ENCODE peak calls at places on chromosomes 6 and 20, in eight cellular contexts. One of them, this sample, is unnamed.

GRCh38 chr20:57613481-57613921 is 6.7 kb downstream of the ZBP1 start:
- DNase-seq in GM23338: no peak
- DNase-seq in upper lobe of right lung: no peak
- DNase-seq in heart left ventricle: no peak
- DNase-seq in kidney epithelial cell: no peak
- DNase-seq in IMR-90: no peak
- DNase-seq in DND-41: no peak
- DNase-seq in PC-9: no peak
- DNase-seq in this sample: no peak

GRCh38 chr6:110053395-110054240 is 75.5 kb downstream of the GPR6 start:
- DNase-seq in GM23338: peak; percentile 78
- DNase-seq in upper lobe of right lung: no peak
- DNase-seq in heart left ventricle: no peak
- DNase-seq in kidney epithelial cell: peak; percentile 14
- DNase-seq in IMR-90: peak; percentile 68
- DNase-seq in DND-41: peak; percentile 23
- DNase-seq in PC-9: peak; percentile 48
- DNase-seq in this sample: peak; percentile 45

GRCh38 chr6:30769088-30769852 is 24.9 kb upstream of the IER3 start:
- DNase-seq in GM23338: peak; percentile 66
- DNase-seq in upper lobe of right lung: peak; percentile 80
- DNase-seq in heart left ventricle: no peak
- DNase-seq in kidney epithelial cell: peak; percentile 92
- DNase-seq in IMR-90: peak; percentile 98
- DNase-seq in DND-41: peak; percentile 85
- DNase-seq in PC-9: peak; percentile 92
- DNase-seq in this sample: peak; percentile 50

GRCh38 chr20:34709836-34710567 is 5.9 kb downstream of the TP53INP2 start:
- DNase-seq in GM23338: peak; percentile 68
- DNase-seq in upper lobe of right lung: peak; percentile 92
- DNase-seq in heart left ventricle: peak; percentile 81
- DNase-seq in kidney epithelial cell: no peak
- DNase-seq in IMR-90: peak; percentile 51
- DNase-seq in DND-41: no peak
- DNase-seq in PC-9: no peak
- DNase-seq in this sample: no peak

GRCh38 chr6:107290491-107290890 is 168.9 kb downstream of the PDSS2 start:
- DNase-seq in GM23338: peak; percentile 29
- DNase-seq in upper lobe of right lung: no peak
- DNase-seq in heart left ventricle: no peak
- DNase-seq in kidney epithelial cell: no peak
- DNase-seq in IMR-90: no peak
- DNase-seq in DND-41: no peak
- DNase-seq in PC-9: peak; percentile 51
- DNase-seq in this sample: no peak

GRCh38 chr6:136083540-136083939 is 166.6 kb downstream of the MTFR2 start:
- DNase-seq in GM23338: no peak
- DNase-seq in upper lobe of right lung: no peak
- DNase-seq in heart left ventricle: no peak
- DNase-seq in kidney epithelial cell: no peak
- DNase-seq in IMR-90: no peak
- DNase-seq in DND-41: no peak
- DNase-seq in PC-9: no peak
- DNase-seq in this sample: no peak

GRCh38 chr20:51195990-51196389 is 173.1 kb upstream of the KCNG1 start:
- DNase-seq in GM23338: no peak
- DNase-seq in upper lobe of right lung: no peak
- DNase-seq in heart left ventricle: no peak
- DNase-seq in kidney epithelial cell: no peak
- DNase-seq in IMR-90: no peak
- DNase-seq in DND-41: no peak
- DNase-seq in PC-9: no peak
- DNase-seq in this sample: no peak

GRCh38 chr6:17015144-17015543 is 86.7 kb upstream of the STMND1 start:
- DNase-seq in GM23338: no peak
- DNase-seq in upper lobe of right lung: no peak
- DNase-seq in heart left ventricle: no peak
- DNase-seq in kidney epithelial cell: peak; percentile 50
- DNase-seq in IMR-90: peak; percentile 89
- DNase-seq in DND-41: no peak
- DNase-seq in PC-9: no peak
- DNase-seq in this sample: peak; percentile 50

GRCh38 chr6:134908906-134909516 is 40.9 kb downstream of the ALDH8A1 start:
- DNase-seq in GM23338: no peak
- DNase-seq in upper lobe of right lung: no peak
- DNase-seq in heart left ventricle: peak; percentile 79
- DNase-seq in kidney epithelial cell: peak; percentile 96
- DNase-seq in IMR-90: peak; percentile 100
- DNase-seq in DND-41: no peak
- DNase-seq in PC-9: peak; percentile 49
- DNase-seq in this sample: no peak

GRCh38 chr6:101294676-101295075 is 98.8 kb upstream of the GRIK2 start:
- DNase-seq in GM23338: no peak
- DNase-seq in upper lobe of right lung: no peak
- DNase-seq in heart left ventricle: no peak
- DNase-seq in kidney epithelial cell: peak; percentile 28
- DNase-seq in IMR-90: no peak
- DNase-seq in DND-41: no peak
- DNase-seq in PC-9: no peak
- DNase-seq in this sample: no peak

GRCh38 chr6:127022297-127022696 is 96.2 kb upstream of the RSPO3 start:
- DNase-seq in GM23338: no peak
- DNase-seq in upper lobe of right lung: peak; percentile 56
- DNase-seq in heart left ventricle: peak; percentile 33
- DNase-seq in kidney epithelial cell: no peak
- DNase-seq in IMR-90: no peak
- DNase-seq in DND-41: no peak
- DNase-seq in PC-9: no peak
- DNase-seq in this sample: no peak

GRCh38 chr20:5309971-5310370 is 6.8 kb downstream of the PROKR2 start:
- DNase-seq in GM23338: no peak
- DNase-seq in upper lobe of right lung: no peak
- DNase-seq in heart left ventricle: no peak
- DNase-seq in kidney epithelial cell: no peak
- DNase-seq in IMR-90: peak; percentile 10
- DNase-seq in DND-41: no peak
- DNase-seq in PC-9: no peak
- DNase-seq in this sample: no peak

GRCh38 chr6:3529232-3529631 is 72.4 kb upstream of the SLC22A23 start:
- DNase-seq in GM23338: no peak
- DNase-seq in upper lobe of right lung: no peak
- DNase-seq in heart left ventricle: no peak
- DNase-seq in kidney epithelial cell: no peak
- DNase-seq in IMR-90: no peak
- DNase-seq in DND-41: no peak
- DNase-seq in PC-9: no peak
- DNase-seq in this sample: no peak

GRCh38 chr6:87541726-87542125 is 48.1 kb downstream of the RARS2 start:
- DNase-seq in GM23338: no peak
- DNase-seq in upper lobe of right lung: no peak
- DNase-seq in heart left ventricle: no peak
- DNase-seq in kidney epithelial cell: no peak
- DNase-seq in IMR-90: no peak
- DNase-seq in DND-41: no peak
- DNase-seq in PC-9: no peak
- DNase-seq in this sample: no peak

GRCh38 chr6:163501022-163501421 is 86.5 kb downstream of the QKI start:
- DNase-seq in GM23338: no peak
- DNase-seq in upper lobe of right lung: no peak
- DNase-seq in heart left ventricle: no peak
- DNase-seq in kidney epithelial cell: no peak
- DNase-seq in IMR-90: no peak
- DNase-seq in DND-41: no peak
- DNase-seq in PC-9: no peak
- DNase-seq in this sample: no peak

GRCh38 chr6:119499797-119500196 is 150.2 kb upstream of the MAN1A1 start:
- DNase-seq in GM23338: no peak
- DNase-seq in upper lobe of right lung: no peak
- DNase-seq in heart left ventricle: no peak
- DNase-seq in kidney epithelial cell: no peak
- DNase-seq in IMR-90: no peak
- DNase-seq in DND-41: no peak
- DNase-seq in PC-9: no peak
- DNase-seq in this sample: no peak

GRCh38 chr6:83053678-83054077 is 12.0 kb downstream of the UBE3D start:
- DNase-seq in GM23338: no peak
- DNase-seq in upper lobe of right lung: no peak
- DNase-seq in heart left ventricle: no peak
- DNase-seq in kidney epithelial cell: no peak
- DNase-seq in IMR-90: no peak
- DNase-seq in DND-41: no peak
- DNase-seq in PC-9: no peak
- DNase-seq in this sample: no peak

GRCh38 chr20:63367446-63368055 is 6.4 kb upstream of the CHRNA4 start:
- DNase-seq in GM23338: no peak
- DNase-seq in upper lobe of right lung: no peak
- DNase-seq in heart left ventricle: peak; percentile 26
- DNase-seq in kidney epithelial cell: no peak
- DNase-seq in IMR-90: no peak
- DNase-seq in DND-41: no peak
- DNase-seq in PC-9: no peak
- DNase-seq in this sample: no peak

GRCh38 chr6:162409986-162410715 is 317.4 kb downstream of the PRKN start:
- DNase-seq in GM23338: peak; percentile 45
- DNase-seq in upper lobe of right lung: no peak
- DNase-seq in heart left ventricle: no peak
- DNase-seq in kidney epithelial cell: no peak
- DNase-seq in IMR-90: no peak
- DNase-seq in DND-41: no peak
- DNase-seq in PC-9: no peak
- DNase-seq in this sample: no peak

GRCh38 chr6:15389759-15390723 is 144.2 kb downstream of the JARID2 start:
- DNase-seq in GM23338: peak; percentile 80
- DNase-seq in upper lobe of right lung: no peak
- DNase-seq in heart left ventricle: no peak
- DNase-seq in kidney epithelial cell: no peak
- DNase-seq in IMR-90: peak; percentile 66
- DNase-seq in DND-41: peak; percentile 37
- DNase-seq in PC-9: no peak
- DNase-seq in this sample: peak; percentile 64

GRCh38 chr6:62298745-62299392 is 12.8 kb upstream of the KHDRBS2 start:
- DNase-seq in GM23338: no peak
- DNase-seq in upper lobe of right lung: no peak
- DNase-seq in heart left ventricle: no peak
- DNase-seq in kidney epithelial cell: no peak
- DNase-seq in IMR-90: no peak
- DNase-seq in DND-41: no peak
- DNase-seq in PC-9: no peak
- DNase-seq in this sample: peak; percentile 32
- H3K4me3 ChIP-seq in GM23338: no peak overlapping the region
- H3K4me3 ChIP-seq in upper lobe of right lung: no peak overlapping the region
- H3K4me3 ChIP-seq in heart left ventricle: no peak overlapping the region
- H3K4me3 ChIP-seq in kidney epithelial cell: no peak overlapping the region
- H3K4me3 ChIP-seq in IMR-90: no peak overlapping the region
- H3K4me3 ChIP-seq in DND-41: no peak overlapping the region
- H3K4me3 ChIP-seq in PC-9: no peak overlapping the region
- H3K4me3 ChIP-seq in this sample: no peak overlapping the region

DNA sequence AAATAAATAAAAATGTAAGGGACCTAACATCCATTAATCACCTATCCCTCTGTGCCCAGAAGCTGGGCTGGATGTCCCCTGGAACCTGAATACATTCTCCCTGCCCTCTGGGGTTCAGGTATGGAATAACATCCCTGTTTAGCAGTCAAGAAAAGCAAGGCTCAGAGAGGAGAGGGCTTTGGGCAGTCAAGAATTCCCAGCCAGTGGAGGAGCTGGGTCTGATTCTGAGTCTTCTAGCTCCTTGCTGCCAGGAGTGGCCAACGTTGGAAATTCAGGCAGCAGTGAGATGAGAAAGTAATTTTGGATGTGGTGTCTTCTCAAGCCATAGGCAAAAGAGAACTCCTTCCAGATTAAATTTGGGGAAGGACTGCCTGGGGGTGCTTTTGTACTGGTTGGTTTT is 42.6 kb upstream of the ZNFX1 start:
- DNase-seq in GM23338: peak; percentile 91
- DNase-seq in upper lobe of right lung: no peak
- DNase-seq in heart left ventricle: no peak
- DNase-seq in kidney epithelial cell: no peak
- DNase-seq in IMR-90: peak; percentile 38
- DNase-seq in DND-41: no peak
- DNase-seq in PC-9: peak; percentile 64
- DNase-seq in this sample: no peak
- TF ChIP-seq CTCF in GM23338: peak; percentile 56
- TF ChIP-seq CTCF in upper lobe of right lung: peak; percentile 31
- TF ChIP-seq CTCF in heart left ventricle: no peak
- TF ChIP-seq CTCF in kidney epithelial cell: no peak
- TF ChIP-seq CTCF in IMR-90: no peak
- TF ChIP-seq CTCF in DND-41: peak; percentile 31
- TF ChIP-seq CTCF in PC-9: peak; percentile 71
- TF ChIP-seq CTCF in this sample: no peak

GRCh38 chr6:148757944-148758343 is 11.1 kb downstream of the UST start:
- DNase-seq in GM23338: no peak
- DNase-seq in upper lobe of right lung: no peak
- DNase-seq in heart left ventricle: no peak
- DNase-seq in kidney epithelial cell: no peak
- DNase-seq in IMR-90: no peak
- DNase-seq in DND-41: no peak
- DNase-seq in PC-9: no peak
- DNase-seq in this sample: peak; percentile 57
- H3K4me3 ChIP-seq in GM23338: no peak overlapping the region
- H3K4me3 ChIP-seq in upper lobe of right lung: no peak overlapping the region
- H3K4me3 ChIP-seq in heart left ventricle: no peak overlapping the region
- H3K4me3 ChIP-seq in kidney epithelial cell: no peak overlapping the region
- H3K4me3 ChIP-seq in IMR-90: no peak overlapping the region
- H3K4me3 ChIP-seq in DND-41: no peak overlapping the region
- H3K4me3 ChIP-seq in PC-9: no peak overlapping the region
- H3K4me3 ChIP-seq in this sample: no peak overlapping the region

DNA sequence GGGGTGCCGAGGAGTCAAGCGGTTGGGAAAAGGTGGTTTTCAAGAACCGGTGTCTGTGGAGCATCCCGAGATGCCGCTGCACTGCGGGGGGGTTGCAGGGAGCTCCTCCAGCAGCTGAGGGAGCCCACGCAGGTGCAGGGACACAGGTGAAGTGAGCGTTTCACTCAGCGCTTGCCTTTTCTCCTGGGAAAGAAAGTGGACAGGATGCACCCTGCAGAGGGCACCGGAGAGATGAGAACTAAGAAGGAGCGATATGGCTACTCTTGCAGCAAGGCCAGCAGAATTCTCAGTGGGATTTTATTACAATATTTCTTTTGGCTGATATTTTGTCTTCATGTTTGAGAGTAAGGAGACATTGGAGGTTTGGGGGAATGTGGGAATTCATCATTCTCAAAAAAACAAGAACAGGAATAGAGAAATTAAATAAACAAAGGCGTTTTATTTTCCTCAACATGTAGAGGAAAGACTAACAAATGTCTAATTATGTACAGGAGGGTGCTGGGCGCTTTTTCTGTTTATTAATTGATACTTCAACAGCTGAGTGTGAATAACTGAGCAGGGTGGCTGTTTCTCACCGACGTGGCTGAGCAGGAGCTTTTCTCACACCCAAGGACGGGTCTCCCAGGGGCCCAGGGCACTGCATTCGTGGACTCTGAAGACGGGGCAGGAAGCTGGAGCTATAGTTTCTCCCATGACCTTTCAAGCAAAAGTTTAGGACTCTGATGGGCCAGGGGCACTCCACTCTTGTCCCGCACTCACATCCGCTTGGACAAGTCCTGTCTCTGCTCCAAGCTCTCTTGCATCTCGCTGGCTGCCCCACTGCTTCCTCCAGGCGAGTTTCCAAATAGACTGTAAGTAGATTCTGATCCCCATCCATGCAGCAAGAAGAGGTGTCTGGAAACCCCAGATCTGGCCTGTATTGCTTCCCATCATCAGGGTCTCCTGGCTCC is 176.1 kb downstream of the SMOC2 start:
- DNase-seq in GM23338: peak; percentile 48
- DNase-seq in upper lobe of right lung: no peak
- DNase-seq in heart left ventricle: no peak
- DNase-seq in kidney epithelial cell: no peak
- DNase-seq in IMR-90: no peak
- DNase-seq in DND-41: no peak
- DNase-seq in PC-9: no peak
- DNase-seq in this sample: no peak
- TF ChIP-seq CTCF in GM23338: peak; percentile 66
- TF ChIP-seq CTCF in upper lobe of right lung: peak; percentile 11
- TF ChIP-seq CTCF in heart left ventricle: no peak
- TF ChIP-seq CTCF in kidney epithelial cell: peak; percentile 43
- TF ChIP-seq CTCF in IMR-90: no peak
- TF ChIP-seq CTCF in DND-41: no peak
- TF ChIP-seq CTCF in PC-9: peak; percentile 65
- TF ChIP-seq CTCF in this sample: no peak

This sample was measured in GM12865.